ENCODE peak calls at places on chromosomes 13 and 19, in five cellular contexts. P, I, H, R and E are unnamed samples.

GRCh38 chr13:111668451-111668850 is 348.0 kb downstream of the TEX29 start:
- DNase-seq in H (no peak), R (no peak), I (no peak), P (no peak), E (no peak)

GRCh38 chr13:48086272-48086671 is 8.6 kb downstream of the MED4 start:
- DNase-seq in I (no peak), R (no peak), P (no peak), H (no peak), E (no peak)

GRCh38 chr13:46168341-46168740 is 13.6 kb downstream of the LCP1 start:
- DNase-seq in R (peak), H (peak), P (no peak), I (peak), E (peak)

GRCh38 chr13:20691616-20692015 is 11.9 kb upstream of the IL17D start:
- DNase-seq in H (no peak), P (no peak), I (no peak), R (no peak), E (no peak)

GRCh38 chr13:114339779-114340534 is 25.7 kb downstream of the CHAMP1 start:
- DNase-seq in P (no peak), R (peak), I (peak), H (peak), E (peak)

GRCh38 chr13:34128661-34129060 is 310.7 kb downstream of the RFC3 start:
- DNase-seq in I (no peak), P (no peak), R (no peak), H (no peak), E (no peak)

GRCh38 chr13:27476943-27477681 is 26.7 kb upstream of the MTIF3 start:
- DNase-seq in H (peak), P (no peak), I (no peak), R (peak), E (no peak)

GRCh38 chr13:104295537-104295936 is 1229.3 kb upstream of the SLC10A2 start:
- DNase-seq in I (no peak), R (no peak), H (no peak), P (no peak), E (no peak)

GRCh38 chr13:41791056-41791455 is 169.9 kb downstream of the VWA8 start:
- DNase-seq in H (no peak), P (no peak), I (no peak), R (no peak), E (no peak)

GRCh38 chr19:33464733-33465115 is 56.9 kb downstream of the PEPD start:
- DNase-seq in I (no peak), H (no peak), R (no peak), P (no peak), E (no peak)

DNA sequence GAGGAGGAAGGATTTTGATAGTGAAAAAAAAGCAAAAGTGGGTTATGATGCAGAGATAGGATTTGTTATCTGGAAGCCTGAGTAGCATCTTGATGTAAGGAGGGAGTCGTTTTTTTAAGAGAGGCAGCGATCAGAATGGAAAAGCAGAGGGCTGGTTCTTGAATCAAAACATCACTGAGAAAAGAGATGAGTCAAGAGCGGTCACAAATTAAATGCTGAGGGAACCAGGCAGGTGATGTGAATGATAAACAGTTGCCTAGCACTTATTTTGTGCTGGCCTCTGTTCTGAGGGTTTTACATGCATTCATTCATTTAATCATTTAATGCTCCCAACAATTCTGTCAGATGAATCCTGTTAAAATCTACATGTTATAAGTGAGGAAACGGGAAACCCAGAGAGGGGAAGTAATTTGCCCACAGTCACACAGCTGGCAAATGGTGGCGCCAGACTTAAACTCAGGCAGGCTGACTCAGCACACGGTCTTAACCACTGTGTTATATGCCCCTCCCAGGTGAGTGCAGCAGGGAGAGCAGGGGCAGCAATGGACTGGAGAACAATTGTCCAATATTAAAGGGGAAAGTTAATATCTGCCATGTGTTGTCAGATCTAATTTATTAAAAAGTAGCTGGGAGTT is 21.4 kb downstream of the SIGLECL1 start:
- DNase-seq in P (no peak), R (no peak), I (no peak), H (no peak), E (no peak)
- TF ChIP-seq CTCF in P (no peak), R (no peak), I (no peak), H (no peak), E (no peak)

DNA sequence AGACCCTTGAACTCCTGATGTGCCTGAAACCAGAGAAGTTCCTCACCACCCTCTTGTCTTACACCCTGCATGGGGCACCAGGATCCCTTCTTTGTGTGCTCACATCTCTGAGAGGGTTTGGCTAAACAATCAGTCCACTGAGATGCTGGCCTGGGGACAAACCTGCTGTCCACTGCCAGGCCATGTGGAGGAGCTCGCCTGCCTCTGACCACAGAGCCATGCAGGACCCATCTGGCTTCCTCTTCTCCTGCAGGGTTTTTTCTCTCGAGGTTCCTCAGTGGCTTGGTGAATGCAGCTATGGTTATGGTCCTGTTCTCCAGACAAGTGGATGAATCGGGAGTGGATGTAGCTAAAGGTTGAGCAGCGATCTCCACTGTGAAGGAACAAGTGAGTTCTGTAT is 49.1 kb upstream of the MEDAG start:
- DNase-seq in P (no peak), I (no peak), R (no peak), H (no peak), E (peak)
- TF ChIP-seq CTCF in P (peak), I (no peak), R (no peak), H (no peak), E (no peak)

GRCh38 chr19:6956573-6956972 is 64.7 kb downstream of the MBD3L2B start:
- DNase-seq in P (no peak), H (no peak), R (no peak), I (no peak), E (no peak)

GRCh38 chr19:6948884-6949283 is 61.5 kb downstream of the ADGRE1 start:
- DNase-seq in I (no peak), R (no peak), H (no peak), P (no peak), E (no peak)

GRCh38 chr19:6955082-6955481 is 66.1 kb downstream of the MBD3L2B start:
- DNase-seq in R (no peak), H (no peak), P (no peak), I (no peak), E (no peak)

GRCh38 chr19:6947745-6948144 is 60.4 kb downstream of the ADGRE1 start:
- DNase-seq in R (peak), P (no peak), H (no peak), I (peak), E (no peak)

DNA sequence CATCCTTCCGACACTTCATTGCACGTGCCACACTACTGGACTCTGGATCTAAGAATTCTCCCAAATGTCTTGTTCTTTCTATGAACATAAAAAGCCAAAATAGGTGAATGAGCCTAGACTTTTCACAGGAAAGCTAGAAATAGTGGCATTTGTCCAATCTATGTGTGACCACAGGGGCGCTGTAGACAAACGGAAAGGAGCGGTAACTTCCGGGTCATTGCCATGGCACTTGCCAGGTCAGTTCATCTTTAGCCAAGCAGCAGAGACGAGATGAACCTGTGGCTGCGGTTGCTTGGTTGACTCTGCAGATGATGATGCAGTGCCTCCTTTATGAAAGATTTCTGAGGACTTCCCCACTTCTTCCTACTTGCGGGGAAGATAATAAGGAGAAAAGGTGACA is 65.6 kb downstream of the ADGRE1 start:
- DNase-seq in R (no peak), P (no peak), H (no peak), I (no peak), E (no peak)
- TF ChIP-seq CTCF in R (no peak), P (no peak), H (no peak), I (no peak), E (no peak)

GRCh38 chr13:87403748-87404432 is 267.3 kb upstream of the SLITRK5 start:
- DNase-seq in P (no peak), H (no peak), I (no peak), R (no peak), E (no peak)

GRCh38 chr13:87393358-87393757 is 277.8 kb upstream of the SLITRK5 start:
- DNase-seq in I (no peak), H (no peak), R (no peak), P (no peak), E (no peak)

GRCh38 chr13:87398047-87398446 is 273.1 kb upstream of the SLITRK5 start:
- DNase-seq in I (no peak), P (no peak), R (no peak), H (no peak), E (no peak)
- TF ChIP-seq CTCF in I (no peak), P (no peak), R (no peak), H (no peak), E (no peak)

GRCh38 chr13:113220141-113220598 is 10.8 kb downstream of the CUL4A start:
- DNase-seq in R (no peak), I (no peak), H (no peak), P (no peak), E (no peak)

GRCh38 chr13:113216165-113217056 is 7.0 kb downstream of the CUL4A start:
- DNase-seq in H (peak), I (peak), P (no peak), R (peak), E (no peak)

GRCh38 chr13:113224486-113224885 is 15.1 kb downstream of the CUL4A start:
- DNase-seq in R (peak), I (no peak), P (no peak), H (no peak), E (no peak)

GRCh38 chr13:113219311-113219940 is 10.0 kb downstream of the CUL4A start:
- DNase-seq in R (no peak), I (peak), P (no peak), H (no peak), E (no peak)

GRCh38 chr13:113220877-113221276 is 11.5 kb downstream of the CUL4A start:
- DNase-seq in P (no peak), I (no peak), H (no peak), R (no peak), E (no peak)
- TF ChIP-seq CTCF in P (peak), I (no peak), H (no peak), R (peak), E (no peak)

DNA sequence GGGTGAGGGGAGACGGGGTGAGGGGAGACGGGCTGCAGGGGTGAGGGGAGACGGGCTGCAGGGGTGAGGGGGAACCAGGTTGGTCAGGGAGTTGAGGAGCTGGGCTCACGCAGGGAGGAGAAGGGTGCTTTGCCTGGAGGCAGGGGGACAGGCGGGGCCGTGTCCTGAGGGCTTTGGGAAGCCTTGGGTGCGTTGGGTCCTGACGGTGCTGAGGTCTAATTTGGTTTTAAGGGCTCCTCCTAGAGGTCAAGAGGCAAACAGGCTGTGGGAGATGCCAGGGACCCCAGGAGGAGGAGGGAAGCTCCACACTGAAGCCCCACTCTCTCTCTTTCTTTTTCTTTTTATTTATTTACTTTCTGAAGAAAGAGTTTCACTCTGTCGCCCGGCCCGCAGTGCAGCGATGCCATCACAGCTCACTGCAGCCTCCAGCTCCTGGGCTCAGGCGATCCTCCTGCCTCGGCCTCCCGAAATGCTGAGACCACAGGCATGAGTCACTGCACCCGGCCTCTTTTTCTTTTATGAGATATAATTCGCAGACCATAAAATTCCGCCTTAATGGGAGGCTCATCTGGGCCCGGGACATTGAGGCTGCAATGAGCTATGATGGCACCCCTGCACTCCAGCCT is 9.3 kb upstream of the MISP start:
- DNase-seq in H (no peak), I (no peak), R (no peak), P (no peak), E (no peak)
- TF ChIP-seq CTCF in H (no peak), I (no peak), R (no peak), P (no peak), E (no peak)

GRCh38 chr13:31967155-31967554 is 64.4 kb upstream of the FRY start:
- DNase-seq in H (no peak), R (no peak), P (no peak), I (no peak), E (no peak)
- TF ChIP-seq CTCF in H (peak), R (peak), P (no peak), I (no peak), E (no peak)